ENCODE peak calls at places on chromosomes 5 and 9, in five cellular contexts. U is neural progenitor cell, W is mesendoderm, L is SJSA1, A is colonic mucosa. G is an unnamed sample. For H3K4me1, the result is how much of the 10 kb centered on the place peaks cover.

GRCh38 chr5:65778126-65778525 is 56.1 kb downstream of the NLN start:
- DNase-seq in U (no peak), W (no peak), L (no peak), A (no peak), G (no peak)

GRCh38 chr9:137611623-137612609 is 6.4 kb downstream of the ARRDC1 start:
- DNase-seq in U (no peak), W (peak), L (peak), A (peak), G (peak)

GRCh38 chr5:61351733-61352132 is 19.7 kb downstream of the ZSWIM6 start:
- DNase-seq in U (no peak), W (no peak), L (no peak), A (no peak), G (no peak)

GRCh38 chr5:179234563-179235135 is 110.6 kb downstream of the ADAMTS2 start:
- DNase-seq in U (no peak), W (no peak), L (no peak), A (no peak), G (peak)

GRCh38 chr9:137064027-137064879 is 6.1 kb downstream of the SAPCD2 start:
- DNase-seq in U (peak), W (no peak), L (no peak), A (peak), G (peak)

GRCh38 chr9:87271696-87272477 is 225.8 kb upstream of the DAPK1 start:
- DNase-seq in U (no peak), W (no peak), L (peak), A (no peak), G (no peak)

GRCh38 chr5:76705574-76705973 is 10.4 kb upstream of the F2R start:
- DNase-seq in U (no peak), W (no peak), L (no peak), A (no peak), G (no peak)

GRCh38 chr5:82347213-82347947 is 69.2 kb upstream of the RPS23 start:
- DNase-seq in U (no peak), W (no peak), L (peak), A (no peak), G (no peak)

GRCh38 chr9:133127340-133127981 is 6.4 kb upstream of the RALGDS start:
- DNase-seq in U (no peak), W (no peak), L (no peak), A (no peak), G (peak)

GRCh38 chr5:103891151-103891550 is 328.6 kb upstream of the NUDT12 start:
- DNase-seq in U (no peak), W (peak), L (no peak), A (no peak), G (no peak)

GRCh38 chr9:121026260-121026691 is 23.8 kb downstream of the C5 start:
- DNase-seq in U (no peak), W (no peak), L (no peak), A (no peak), G (no peak)

GRCh38 chr5:16733597-16733996 is 116.8 kb upstream of the RETREG1 start:
- DNase-seq in U (peak), W (peak), L (no peak), A (no peak), G (no peak)

GRCh38 chr9:35333551-35333950 is 156.4 kb upstream of the RUSC2 start:
- DNase-seq in U (no peak), W (no peak), L (no peak), A (no peak), G (no peak)

GRCh38 chr5:45697211-45697610 is 1.0 kb upstream of the HCN1 start:
- DNase-seq in U (no peak), W (peak), L (no peak), A (no peak), G (no peak)

GRCh38 chr5:168851902-168852321 is 272.7 kb upstream of the PANK3 start:
- DNase-seq in U (no peak), W (peak), L (peak), A (no peak), G (no peak)

GRCh38 chr5:32574540-32575175 is 10.7 kb upstream of the SUB1 start:
- DNase-seq in U (no peak), W (no peak), L (no peak), A (no peak), G (no peak)

GRCh38 chr9:72564517-72565281 is 43.3 kb downstream of the TMC1 start:
- DNase-seq in U (no peak), W (no peak), L (no peak), A (no peak), G (no peak)

GRCh38 chr5:146185161-146185560 is 2.7 kb upstream of the LARS1 start:
- DNase-seq in U (no peak), W (no peak), L (no peak), A (no peak), G (no peak)

GRCh38 chr9:92739346-92740014 is 25.2 kb downstream of the BICD2 start:
- DNase-seq in U (no peak), W (no peak), L (no peak), A (no peak), G (no peak)

GRCh38 chr9:92738661-92739081 is 26.0 kb downstream of the BICD2 start:
- DNase-seq in U (no peak), W (peak), L (no peak), A (no peak), G (no peak)

GRCh38 chr9:92740446-92740961 is 24.1 kb downstream of the BICD2 start:
- DNase-seq in U (no peak), W (no peak), L (peak), A (no peak), G (no peak)

GRCh38 chr9:92740015-92740408 is 24.6 kb downstream of the BICD2 start:
- DNase-seq in U (no peak), W (no peak), L (no peak), A (no peak), G (no peak)

GRCh38 chr9:92740969-92741368 is 23.7 kb downstream of the BICD2 start:
- DNase-seq in U (no peak), W (no peak), L (no peak), A (no peak), G (no peak)
- H3K4me1 ChIP-seq in U (under half), W (under half), L (under half), A (under half), G (under half)

DNA sequence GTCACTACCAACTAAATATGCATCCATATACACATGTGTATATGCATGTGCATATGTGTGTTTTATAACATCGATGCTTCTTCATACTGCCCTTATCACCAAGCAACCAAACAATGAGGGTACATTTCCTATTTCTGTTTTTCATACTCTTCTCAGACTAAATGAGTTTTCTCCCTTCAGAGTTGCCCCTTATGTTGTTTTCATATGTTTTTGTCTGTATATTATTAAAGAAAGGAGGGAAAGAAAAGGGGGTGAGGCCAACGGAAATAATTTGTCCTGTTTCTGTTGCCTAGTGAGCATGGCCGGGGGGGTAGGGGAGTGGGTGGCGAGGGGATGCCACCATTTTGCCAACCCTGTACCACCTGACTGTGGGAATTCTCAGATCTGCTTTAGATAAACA is 28.8 kb upstream of the NFIB start:
- DNase-seq in U (no peak), W (no peak), L (no peak), A (no peak), G (no peak)
- H3K4me1 ChIP-seq in U (under half), W (under half), L (under half), A (under half), G (under half)

GRCh38 chr9:129988607-129989361 is 54.2 kb downstream of the FNBP1 start:
- DNase-seq in U (no peak), W (peak), L (no peak), A (no peak), G (no peak)
- H3K4me1 ChIP-seq in U (under half), W (under half), L (half or more), A (under half), G (under half)

DNA sequence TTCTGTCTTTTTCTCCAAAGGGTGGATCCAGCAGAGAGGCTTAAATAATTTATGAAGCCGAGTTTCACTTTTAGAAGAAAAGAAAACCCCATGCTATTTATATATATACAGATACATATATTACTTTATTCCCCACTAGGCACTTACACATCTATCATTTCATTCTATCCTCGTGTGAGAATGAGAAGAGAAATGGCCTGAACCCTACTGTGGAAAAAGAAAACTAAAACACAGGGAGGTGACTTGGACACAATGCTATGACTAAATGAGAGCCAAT is 195.2 kb downstream of the NR3C1 start:
- DNase-seq in U (no peak), W (no peak), L (no peak), A (no peak), G (no peak)
- H3K4me1 ChIP-seq in U (under half), W (under half), L (under half), A (under half), G (under half)

GRCh38 chr5:57696005-57696755 is 213.6 kb upstream of the ACTBL2 start:
- DNase-seq in U (peak), W (no peak), L (no peak), A (no peak), G (no peak)
- H3K4me1 ChIP-seq in U (under half), W (under half), L (under half), A (under half), G (under half)

GRCh38 chr5:134460551-134460950 is 48.9 kb upstream of the CDKN2AIPNL start:
- DNase-seq in U (no peak), W (no peak), L (no peak), A (no peak), G (no peak)

GRCh38 chr5:134463991-134464760 is 52.5 kb upstream of the CDKN2AIPNL start:
- DNase-seq in U (no peak), W (no peak), L (no peak), A (no peak), G (no peak)

GRCh38 chr5:134462761-134463160 is 51.1 kb upstream of the CDKN2AIPNL start:
- DNase-seq in U (peak), W (peak), L (no peak), A (no peak), G (no peak)

GRCh38 chr5:134463176-134463720 is 51.6 kb upstream of the CDKN2AIPNL start:
- DNase-seq in U (no peak), W (no peak), L (no peak), A (no peak), G (no peak)

GRCh38 chr5:134462047-134462575 is 50.4 kb upstream of the CDKN2AIPNL start:
- DNase-seq in U (no peak), W (peak), L (no peak), A (no peak), G (no peak)
- H3K4me1 ChIP-seq in U (under half), W (under half), L (under half), A (under half), G (under half)

GRCh38 chr5:80154749-80155148 is 101.1 kb downstream of the SERINC5 start:
- DNase-seq in U (no peak), W (no peak), L (no peak), A (no peak), G (no peak)

GRCh38 chr5:80156156-80156555 is 99.7 kb downstream of the SERINC5 start:
- DNase-seq in U (peak), W (no peak), L (peak), A (no peak), G (no peak)

GRCh38 chr5:80151890-80152289 is 104.0 kb downstream of the SERINC5 start:
- DNase-seq in U (no peak), W (no peak), L (no peak), A (no peak), G (no peak)

GRCh38 chr5:80152778-80153177 is 103.1 kb downstream of the SERINC5 start:
- DNase-seq in U (no peak), W (no peak), L (no peak), A (no peak), G (no peak)

DNA sequence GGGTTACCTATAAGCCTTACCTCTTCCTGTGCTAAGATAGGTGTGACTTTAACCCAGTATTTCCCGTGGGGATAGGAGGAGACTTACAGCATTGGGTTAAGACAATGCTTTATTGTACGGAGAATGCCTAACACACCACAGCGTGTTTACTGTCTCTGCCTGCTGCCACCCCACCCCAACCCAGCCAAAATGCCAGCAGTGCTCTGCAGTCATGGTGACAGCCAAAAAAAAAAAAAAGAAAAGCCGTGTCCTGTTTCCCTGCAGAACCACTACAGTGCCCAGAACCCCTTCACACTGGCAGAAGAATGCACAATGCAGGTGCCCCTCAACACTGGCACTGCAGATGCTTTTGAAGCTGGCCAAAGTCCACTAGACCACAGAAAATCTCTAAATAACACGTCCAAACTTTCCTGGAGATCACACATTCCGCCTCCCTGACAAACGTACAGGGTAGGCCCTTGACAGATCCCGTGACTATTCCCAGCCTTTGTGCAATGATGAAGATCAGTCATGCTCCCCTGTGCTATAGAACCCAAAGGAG is 102.2 kb downstream of the SERINC5 start:
- DNase-seq in U (no peak), W (no peak), L (no peak), A (peak), G (no peak)
- H3K4me1 ChIP-seq in U (under half), W (under half), L (under half), A (under half), G (under half)

GRCh38 chr5:52804978-52805377 is 17.3 kb downstream of the ITGA1 start:
- DNase-seq in U (no peak), W (peak), L (no peak), A (no peak), G (no peak)

GRCh38 chr5:52804359-52804758 is 16.6 kb downstream of the ITGA1 start:
- DNase-seq in U (no peak), W (no peak), L (no peak), A (no peak), G (no peak)

GRCh38 chr5:52807723-52808122 is 20.0 kb downstream of the ITGA1 start:
- DNase-seq in U (no peak), W (peak), L (no peak), A (no peak), G (no peak)

GRCh38 chr5:52807037-52807436 is 19.3 kb downstream of the ITGA1 start:
- DNase-seq in U (no peak), W (no peak), L (no peak), A (no peak), G (no peak)

GRCh38 chr5:52805614-52806013 is 17.9 kb downstream of the ITGA1 start:
- DNase-seq in U (no peak), W (no peak), L (no peak), A (no peak), G (no peak)
- H3K4me1 ChIP-seq in U (under half), W (under half), L (under half), A (under half), G (under half)

G was measured in mucosa of descending colon.